ENCODE peak calls at places on chromosomes 1 and 21, in four cellular contexts. C, P, W and U are unnamed samples.

GRCh38 chr1:117473063-117473462 is 105.8 kb downstream of the MAN1A2 start:
- DNase-seq in P (no peak), C (no peak), W (no peak), U (no peak)

GRCh38 chr1:53080041-53080440 is 18.0 kb downstream of the PODN start:
- DNase-seq in W (no peak), P (no peak), C (no peak), U (no peak)

GRCh38 chr1:243341074-243341473 is 85.2 kb downstream of the SDCCAG8 start:
- DNase-seq in P (no peak), W (no peak), C (no peak), U (no peak)

GRCh38 chr1:7186382-7187120 is 401.3 kb downstream of the CAMTA1 start:
- DNase-seq in W (no peak), C (no peak), P (no peak), U (no peak)

GRCh38 chr1:199937161-199937560 is 90.3 kb upstream of the NR5A2 start:
- DNase-seq in W (no peak), C (no peak), P (no peak), U (no peak)

GRCh38 chr1:212962509-212962908 is 12.2 kb downstream of the VASH2 start:
- DNase-seq in W (no peak), C (no peak), P (no peak), U (no peak)

GRCh38 chr1:70486676-70487470 is 75.8 kb downstream of the CTH start:
- DNase-seq in W (no peak), C (peak), P (peak), U (no peak)

GRCh38 chr1:95384570-95384969 is 150.6 kb downstream of the RWDD3 start:
- DNase-seq in P (no peak), W (peak), C (no peak), U (no peak)

GRCh38 chr1:35718492-35719336 is at the start of gene C1orf216:
- DNase-seq in C (peak), W (peak), P (no peak), U (no peak)

GRCh38 chr1:20590313-20590777 is 1.4 kb downstream of the CDA start:
- DNase-seq in C (peak), W (peak), P (no peak), U (no peak)

GRCh38 chr1:76929136-76929535 is 61.9 kb downstream of the ST6GALNAC5 start:
- DNase-seq in W (no peak), P (no peak), C (no peak), U (no peak)

GRCh38 chr1:182280521-182280920 is 111.1 kb downstream of the GLUL start:
- DNase-seq in P (no peak), C (no peak), W (no peak), U (no peak)

GRCh38 chr1:156887324-156887723 is 6.2 kb upstream of the PEAR1 start:
- DNase-seq in P (no peak), C (no peak), W (no peak), U (no peak)

GRCh38 chr1:183279835-183280234 is 93.8 kb downstream of the LAMC2 start:
- DNase-seq in C (no peak), W (no peak), P (peak), U (no peak)

GRCh38 chr1:179053486-179053885 is 27.8 kb downstream of the FAM20B start:
- DNase-seq in W (no peak), P (no peak), C (no peak), U (no peak)

GRCh38 chr1:176790771-176791170 is 327.8 kb downstream of the PAPPA2 start:
- DNase-seq in C (no peak), W (no peak), P (no peak), U (no peak)

GRCh38 chr1:11134352-11135266 is 34.9 kb upstream of the EXOSC10 start:
- DNase-seq in P (no peak), C (no peak), W (no peak), U (no peak)

GRCh38 chr21:39527664-39528381 is 76.1 kb downstream of the SH3BGR start:
- DNase-seq in P (no peak), C (no peak), W (peak), U (no peak)